ENCODE peak calls at places on chromosomes 16 and 17, in eight cellular contexts. One of them, this sample, is unnamed.

GRCh38 chr16:57069635-57070350 is 22.6 kb upstream of the CPNE2 start:
- DNase-seq in lung: no peak
- DNase-seq in cardiac muscle cell: no peak
- DNase-seq in gastrocnemius medialis: no peak
- DNase-seq in PC-9: no peak
- DNase-seq in CD8-positive, alpha-beta T cell: no peak
- DNase-seq in AG04450: no peak
- DNase-seq in right lobe of liver: no peak
- DNase-seq in this sample: no peak

GRCh38 chr17:2138318-2138717 is 83.4 kb downstream of the HIC1 start:
- DNase-seq in lung: no peak
- DNase-seq in CD8-positive, alpha-beta T cell: no peak
- DNase-seq in right lobe of liver: no peak
- DNase-seq in cardiac muscle cell: no peak
- DNase-seq in PC-9: no peak
- DNase-seq in AG04450: no peak
- DNase-seq in gastrocnemius medialis: no peak
- DNase-seq in this sample: peak; percentile 14

GRCh38 chr16:86899757-86900156 is 321.4 kb downstream of the FOXL1 start:
- DNase-seq in cardiac muscle cell: peak; percentile 23
- DNase-seq in PC-9: no peak
- DNase-seq in CD8-positive, alpha-beta T cell: no peak
- DNase-seq in gastrocnemius medialis: no peak
- DNase-seq in AG04450: no peak
- DNase-seq in lung: no peak
- DNase-seq in right lobe of liver: no peak
- DNase-seq in this sample: no peak

GRCh38 chr17:68972119-68972704 is 17.0 kb upstream of the ABCA8 start:
- DNase-seq in gastrocnemius medialis: no peak
- DNase-seq in PC-9: no peak
- DNase-seq in right lobe of liver: no peak
- DNase-seq in AG04450: no peak
- DNase-seq in cardiac muscle cell: peak; percentile 58
- DNase-seq in lung: no peak
- DNase-seq in CD8-positive, alpha-beta T cell: no peak
- DNase-seq in this sample: no peak

GRCh38 chr16:31253642-31254045 is 6.1 kb upstream of the ITGAM start:
- DNase-seq in AG04450: no peak
- DNase-seq in right lobe of liver: peak; percentile 53
- DNase-seq in cardiac muscle cell: no peak
- DNase-seq in PC-9: no peak
- DNase-seq in CD8-positive, alpha-beta T cell: no peak
- DNase-seq in gastrocnemius medialis: peak; percentile 25
- DNase-seq in lung: peak; percentile 66
- DNase-seq in this sample: no peak

GRCh38 chr16:57113042-57113453 is 20.7 kb downstream of the CPNE2 start:
- DNase-seq in lung: no peak
- DNase-seq in gastrocnemius medialis: no peak
- DNase-seq in right lobe of liver: no peak
- DNase-seq in PC-9: no peak
- DNase-seq in AG04450: no peak
- DNase-seq in CD8-positive, alpha-beta T cell: no peak
- DNase-seq in cardiac muscle cell: peak; percentile 48
- DNase-seq in this sample: no peak

GRCh38 chr17:48555183-48555615 is 10.3 kb upstream of the HOXB2 start:
- DNase-seq in gastrocnemius medialis: no peak
- DNase-seq in PC-9: no peak
- DNase-seq in cardiac muscle cell: peak; percentile 88
- DNase-seq in right lobe of liver: no peak
- DNase-seq in CD8-positive, alpha-beta T cell: no peak
- DNase-seq in lung: no peak
- DNase-seq in AG04450: peak; percentile 94
- DNase-seq in this sample: no peak

GRCh38 chr17:74864866-74865395 is 5.2 kb upstream of the GRIN2C start:
- DNase-seq in lung: peak; percentile 75
- DNase-seq in CD8-positive, alpha-beta T cell: peak; percentile 55
- DNase-seq in PC-9: peak; percentile 68
- DNase-seq in AG04450: no peak
- DNase-seq in cardiac muscle cell: peak; percentile 72
- DNase-seq in right lobe of liver: peak; percentile 68
- DNase-seq in gastrocnemius medialis: peak; percentile 37
- DNase-seq in this sample: peak; percentile 37

GRCh38 chr17:74176546-74177001 is 26.9 kb upstream of the RPL38 start:
- DNase-seq in cardiac muscle cell: peak; percentile 75
- DNase-seq in AG04450: no peak
- DNase-seq in lung: peak; percentile 49
- DNase-seq in CD8-positive, alpha-beta T cell: no peak
- DNase-seq in PC-9: peak; percentile 60
- DNase-seq in gastrocnemius medialis: no peak
- DNase-seq in right lobe of liver: peak; percentile 60
- DNase-seq in this sample: peak; percentile 32

GRCh38 chr17:64107517-64108235 is 22.3 kb downstream of the ERN1 start:
- DNase-seq in AG04450: no peak
- DNase-seq in right lobe of liver: no peak
- DNase-seq in gastrocnemius medialis: no peak
- DNase-seq in lung: no peak
- DNase-seq in CD8-positive, alpha-beta T cell: no peak
- DNase-seq in PC-9: no peak
- DNase-seq in cardiac muscle cell: no peak
- DNase-seq in this sample: no peak

GRCh38 chr17:74680941-74681340 is 31.8 kb downstream of the CD300LF start:
- DNase-seq in cardiac muscle cell: no peak
- DNase-seq in CD8-positive, alpha-beta T cell: no peak
- DNase-seq in PC-9: no peak
- DNase-seq in gastrocnemius medialis: no peak
- DNase-seq in AG04450: no peak
- DNase-seq in lung: no peak
- DNase-seq in right lobe of liver: no peak
- DNase-seq in this sample: no peak

GRCh38 chr16:76910931-76911330 is 280.1 kb upstream of the MON1B start:
- DNase-seq in lung: no peak
- DNase-seq in cardiac muscle cell: peak; percentile 95
- DNase-seq in AG04450: peak; percentile 23
- DNase-seq in CD8-positive, alpha-beta T cell: no peak
- DNase-seq in right lobe of liver: no peak
- DNase-seq in PC-9: no peak
- DNase-seq in gastrocnemius medialis: no peak
- DNase-seq in this sample: no peak

GRCh38 chr16:57507414-57508083 is 21.3 kb upstream of the DOK4 start:
- DNase-seq in cardiac muscle cell: no peak
- DNase-seq in PC-9: no peak
- DNase-seq in CD8-positive, alpha-beta T cell: no peak
- DNase-seq in lung: no peak
- DNase-seq in AG04450: no peak
- DNase-seq in gastrocnemius medialis: no peak
- DNase-seq in right lobe of liver: no peak
- DNase-seq in this sample: no peak

GRCh38 chr16:14013571-14014283 is 57.4 kb upstream of the MRTFB start:
- DNase-seq in gastrocnemius medialis: peak; percentile 25
- DNase-seq in CD8-positive, alpha-beta T cell: no peak
- DNase-seq in right lobe of liver: no peak
- DNase-seq in lung: peak; percentile 42
- DNase-seq in cardiac muscle cell: peak; percentile 80
- DNase-seq in AG04450: peak; percentile 86
- DNase-seq in PC-9: peak; percentile 17
- DNase-seq in this sample: no peak

GRCh38 chr17:48016112-48016511 is 21.5 kb downstream of the COPZ2 start:
- DNase-seq in PC-9: no peak
- DNase-seq in gastrocnemius medialis: no peak
- DNase-seq in lung: no peak
- DNase-seq in right lobe of liver: no peak
- DNase-seq in AG04450: no peak
- DNase-seq in cardiac muscle cell: peak; percentile 81
- DNase-seq in CD8-positive, alpha-beta T cell: no peak
- DNase-seq in this sample: no peak

GRCh38 chr17:72249441-72249840 is 128.6 kb downstream of the SOX9 start:
- DNase-seq in cardiac muscle cell: no peak
- DNase-seq in lung: no peak
- DNase-seq in AG04450: no peak
- DNase-seq in right lobe of liver: no peak
- DNase-seq in PC-9: no peak
- DNase-seq in gastrocnemius medialis: no peak
- DNase-seq in CD8-positive, alpha-beta T cell: no peak
- DNase-seq in this sample: no peak

GRCh38 chr17:4679652-4680051 is 24.3 kb downstream of the PELP1 start:
- DNase-seq in AG04450: peak; percentile 8
- DNase-seq in lung: no peak
- DNase-seq in right lobe of liver: no peak
- DNase-seq in PC-9: peak; percentile 69
- DNase-seq in gastrocnemius medialis: no peak
- DNase-seq in CD8-positive, alpha-beta T cell: no peak
- DNase-seq in cardiac muscle cell: peak; percentile 46
- DNase-seq in this sample: no peak

DNA sequence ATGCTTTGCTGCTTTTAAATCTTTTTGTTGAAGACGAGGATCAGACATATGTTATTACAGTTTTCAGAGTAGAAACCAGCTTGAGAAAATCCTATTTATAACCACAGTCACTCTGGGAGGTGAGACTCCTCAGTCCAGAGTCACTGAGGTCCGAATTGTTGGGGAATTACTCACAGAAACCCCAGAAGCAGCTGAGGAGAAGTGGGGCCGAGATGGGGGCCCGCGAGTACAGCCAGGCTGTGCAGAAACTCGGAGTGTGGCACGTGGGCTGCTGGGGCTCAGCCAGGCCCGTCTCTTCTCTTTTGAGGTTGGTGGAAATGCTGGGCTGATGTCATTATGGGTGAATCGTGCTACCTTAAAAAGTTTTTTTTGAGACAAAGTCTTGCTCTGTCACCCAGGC is 14.4 kb upstream of the GNG13 start:
- DNase-seq in lung: no peak
- DNase-seq in AG04450: peak; percentile 26
- DNase-seq in cardiac muscle cell: peak; percentile 6
- DNase-seq in right lobe of liver: no peak
- DNase-seq in gastrocnemius medialis: no peak
- DNase-seq in CD8-positive, alpha-beta T cell: no peak
- DNase-seq in PC-9: no peak
- DNase-seq in this sample: no peak
- H3K27me3 ChIP-seq in lung: peaks cover 3% of the 10 kb centered on the region
- H3K27me3 ChIP-seq in AG04450: peaks cover 19% of the 10 kb centered on the region
- H3K27me3 ChIP-seq in cardiac muscle cell: peaks cover 19% of the 10 kb centered on the region
- H3K27me3 ChIP-seq in right lobe of liver: no peaks in the 10 kb centered on the region
- H3K27me3 ChIP-seq in gastrocnemius medialis: peaks cover 49% of the 10 kb centered on the region
- H3K27me3 ChIP-seq in CD8-positive, alpha-beta T cell: peaks cover 5% of the 10 kb centered on the region
- H3K27me3 ChIP-seq in PC-9: peaks cover 20% of the 10 kb centered on the region
- H3K27me3 ChIP-seq in this sample: no peaks in the 10 kb centered on the region

DNA sequence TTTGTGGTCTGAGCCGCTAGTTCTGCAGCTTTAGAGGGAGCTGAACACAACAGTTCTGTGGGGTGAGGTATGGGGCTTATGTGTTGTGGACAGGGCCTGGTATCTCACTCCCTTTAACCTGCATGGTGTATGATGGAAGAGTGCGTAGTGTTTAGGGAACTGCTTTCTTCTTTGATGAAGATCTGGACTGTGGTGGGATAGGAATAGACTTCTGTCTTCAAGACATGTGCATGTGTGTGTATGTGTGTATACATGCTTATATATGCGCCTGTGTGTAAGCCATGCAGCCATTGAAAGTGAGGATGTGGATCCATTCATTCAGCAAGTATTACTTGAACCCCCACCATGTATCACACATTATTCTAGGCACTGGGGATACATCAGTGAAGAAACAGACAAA is 114.8 kb upstream of the TMEM97 start:
- DNase-seq in cardiac muscle cell: no peak
- DNase-seq in AG04450: no peak
- DNase-seq in PC-9: no peak
- DNase-seq in right lobe of liver: no peak
- DNase-seq in CD8-positive, alpha-beta T cell: no peak
- DNase-seq in lung: no peak
- DNase-seq in gastrocnemius medialis: no peak
- DNase-seq in this sample: no peak
- H3K4me3 ChIP-seq in cardiac muscle cell: no peak overlapping the region
- H3K4me3 ChIP-seq in AG04450: no peak overlapping the region
- H3K4me3 ChIP-seq in PC-9: no peak overlapping the region
- H3K4me3 ChIP-seq in right lobe of liver: no peak overlapping the region
- H3K4me3 ChIP-seq in CD8-positive, alpha-beta T cell: no peak overlapping the region
- H3K4me3 ChIP-seq in lung: no peak overlapping the region
- H3K4me3 ChIP-seq in gastrocnemius medialis: no peak overlapping the region
- H3K4me3 ChIP-seq in this sample: no peak overlapping the region

DNA sequence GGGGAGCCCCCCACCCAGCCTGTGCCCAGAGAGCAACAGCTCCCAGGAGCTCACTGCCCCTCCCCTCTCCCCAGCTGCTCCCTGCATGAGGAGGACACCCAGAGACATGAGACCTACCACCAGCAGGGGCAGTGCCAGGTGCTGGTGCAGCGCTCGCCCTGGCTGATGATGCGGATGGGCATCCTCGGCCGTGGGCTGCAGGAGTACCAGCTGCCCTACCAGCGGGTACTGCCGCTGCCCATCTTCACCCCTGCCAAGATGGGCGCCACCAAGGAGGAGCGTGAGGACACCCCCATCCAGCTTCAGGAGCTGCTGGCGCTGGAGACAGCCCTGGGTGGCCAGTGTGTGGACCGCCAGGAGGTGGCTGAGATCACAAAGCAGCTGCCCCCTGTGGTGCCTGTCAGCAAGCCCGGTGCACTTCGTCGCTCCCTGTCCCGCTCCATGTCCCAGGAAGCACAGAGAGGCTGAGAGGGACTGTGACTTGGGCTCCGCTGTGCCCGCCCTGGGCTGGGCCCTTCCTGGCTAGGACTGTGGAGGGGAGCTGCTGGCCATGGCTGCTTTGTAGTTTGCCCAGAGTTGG is 583 bp downstream of the TCAP start:
- DNase-seq in right lobe of liver: no peak
- DNase-seq in CD8-positive, alpha-beta T cell: no peak
- DNase-seq in PC-9: peak; percentile 16
- DNase-seq in AG04450: no peak
- DNase-seq in cardiac muscle cell: no peak
- DNase-seq in lung: no peak
- DNase-seq in gastrocnemius medialis: peak; percentile 70
- DNase-seq in this sample: no peak
- H3K27ac ChIP-seq in right lobe of liver: no peak overlapping the region
- H3K27ac ChIP-seq in CD8-positive, alpha-beta T cell: no peak overlapping the region
- H3K27ac ChIP-seq in PC-9: no peak overlapping the region
- H3K27ac ChIP-seq in AG04450: no peak overlapping the region
- H3K27ac ChIP-seq in cardiac muscle cell: peak overlapping the region; percentile 86
- H3K27ac ChIP-seq in lung: peak overlapping the region; percentile 15
- H3K27ac ChIP-seq in gastrocnemius medialis: peak overlapping the region; percentile 99
- H3K27ac ChIP-seq in this sample: no peak overlapping the region

DNA sequence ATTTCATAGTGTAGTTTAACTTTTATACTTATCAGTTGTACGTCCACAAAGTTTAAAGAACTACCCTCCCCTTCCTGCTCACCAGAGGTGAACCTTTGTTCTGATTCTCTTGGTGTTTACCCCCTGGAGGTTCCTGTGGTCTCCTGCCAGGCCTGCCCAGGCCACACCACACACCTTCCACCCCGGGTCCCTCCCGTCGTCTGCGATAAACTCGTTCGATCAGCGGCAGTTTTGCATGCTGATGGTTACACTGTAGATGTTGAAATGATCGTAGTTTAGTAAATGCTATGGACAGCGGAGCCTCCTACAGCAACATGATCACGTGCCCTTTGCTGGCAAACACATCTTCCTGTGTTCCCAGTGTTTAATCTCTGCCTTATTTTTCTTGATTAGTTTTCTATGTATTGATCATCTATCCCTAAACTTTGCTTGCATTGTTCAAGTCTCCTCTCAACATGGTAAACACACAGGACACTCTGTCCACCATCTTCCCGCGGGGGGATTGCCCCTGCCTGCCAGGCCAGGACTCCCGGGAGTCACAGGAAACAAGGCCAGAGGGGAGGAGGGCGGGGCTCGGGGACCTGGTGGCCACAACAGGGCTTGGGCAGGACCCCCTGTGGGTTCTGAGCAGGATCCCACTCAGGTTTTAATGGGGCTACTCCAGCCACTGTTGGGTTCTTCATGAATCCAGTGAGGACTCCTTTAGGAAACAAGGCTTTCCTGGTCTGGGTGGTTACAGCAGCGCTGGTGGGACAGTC is 2.8 kb upstream of the ACSF3 start:
- DNase-seq in CD8-positive, alpha-beta T cell: no peak
- DNase-seq in cardiac muscle cell: no peak
- DNase-seq in AG04450: no peak
- DNase-seq in gastrocnemius medialis: no peak
- DNase-seq in PC-9: no peak
- DNase-seq in lung: no peak
- DNase-seq in right lobe of liver: no peak
- DNase-seq in this sample: no peak
- H3K27me3 ChIP-seq in CD8-positive, alpha-beta T cell: no peaks in the 10 kb centered on the region
- H3K27me3 ChIP-seq in cardiac muscle cell: peaks cover 15% of the 10 kb centered on the region
- H3K27me3 ChIP-seq in AG04450: peaks cover 48% of the 10 kb centered on the region
- H3K27me3 ChIP-seq in gastrocnemius medialis: peaks cover 31% of the 10 kb centered on the region
- H3K27me3 ChIP-seq in PC-9: peaks cover 73% of the 10 kb centered on the region
- H3K27me3 ChIP-seq in lung: peaks cover 5% of the 10 kb centered on the region
- H3K27me3 ChIP-seq in right lobe of liver: no peaks in the 10 kb centered on the region
- H3K27me3 ChIP-seq in this sample: peaks cover 3% of the 10 kb centered on the region